ENCODE peak calls at places on chromosome 6, in ten cellular contexts. L is type B pancreatic cell, Q is heart left ventricle, D is right lobe of liver, P is A549, H is HCT116, A is endothelial cell of umbilical vein, V is colonic mucosa, B is pancreas, C is GM06990. W is an unnamed sample.

GRCh38 chr6:155213611-155214372 is 50.0 kb upstream of the CLDN20 start:
- DNase-seq in V (no peak), C (no peak), Q (no peak), P (no peak), B (no peak), D (no peak), H (no peak), L (no peak), A (no peak), W (no peak)

GRCh38 chr6:137237413-137238170 is 18.4 kb upstream of the IFNGR1 start:
- DNase-seq in V (peak), P (peak), H (no peak), A (peak), Q (no peak), B (no peak), L (no peak), C (no peak), D (no peak), W (peak)

GRCh38 chr6:90460067-90460466 is 126.8 kb downstream of the MAP3K7 start:
- DNase-seq in H (no peak), V (no peak), Q (no peak), C (no peak), B (no peak), L (no peak), A (no peak), D (no peak), P (no peak), W (no peak)

GRCh38 chr6:125844989-125845388 is 54.2 kb downstream of the NCOA7 start:
- DNase-seq in C (no peak), L (no peak), B (no peak), Q (peak), A (peak), V (no peak), P (no peak), H (no peak), D (no peak), W (no peak)

GRCh38 chr6:112563368-112563767 is 216.2 kb downstream of the RFPL4B start:
- DNase-seq in H (no peak), L (no peak), Q (no peak), B (no peak), C (no peak), A (peak), P (no peak), D (no peak), V (no peak), W (no peak)

GRCh38 chr6:43771858-43772570 is 2.0 kb downstream of the VEGFA start:
- DNase-seq in Q (peak), V (peak), L (no peak), A (peak), B (no peak), H (no peak), P (peak), D (peak), C (peak), W (no peak)

GRCh38 chr6:108435391-108435790 is 125.3 kb upstream of the FOXO3 start:
- DNase-seq in B (no peak), L (no peak), D (no peak), A (no peak), P (no peak), Q (no peak), V (no peak), H (no peak), C (no peak), W (no peak)

GRCh38 chr6:13495112-13495765 is 7.8 kb upstream of the GFOD1 start:
- DNase-seq in P (no peak), B (no peak), A (no peak), C (no peak), H (no peak), Q (no peak), V (no peak), D (no peak), L (no peak), W (no peak)

GRCh38 chr6:3838992-3839867 is 9.9 kb upstream of the FAM50B start:
- DNase-seq in P (no peak), B (no peak), D (peak), A (no peak), L (no peak), Q (no peak), C (no peak), H (no peak), V (no peak), W (peak)

GRCh38 chr6:39049575-39050283 is 1.1 kb downstream of the GLP1R start:
- DNase-seq in H (no peak), D (no peak), L (no peak), V (no peak), C (no peak), P (no peak), A (no peak), B (no peak), Q (no peak), W (no peak)

GRCh38 chr6:13304580-13305255 is 23.6 kb downstream of the TBC1D7 start:
- DNase-seq in Q (no peak), V (no peak), A (no peak), H (no peak), L (no peak), B (no peak), D (no peak), C (peak), P (no peak), W (no peak)

GRCh38 chr6:12033770-12034169 is 21.7 kb downstream of the HIVEP1 start:
- DNase-seq in P (no peak), A (no peak), L (no peak), B (no peak), H (no peak), Q (no peak), C (no peak), D (no peak), V (no peak), W (no peak)

GRCh38 chr6:44353336-44353735 is 10.9 kb downstream of the SPATS1 start:
- DNase-seq in Q (no peak), C (no peak), B (no peak), L (no peak), V (peak), H (no peak), P (no peak), D (no peak), A (no peak), W (no peak)

GRCh38 chr6:116531675-116532570 is 13.6 kb downstream of the TRAPPC3L start:
- DNase-seq in V (peak), C (peak), B (no peak), L (no peak), P (peak), Q (peak), A (peak), D (no peak), H (peak), W (peak)

GRCh38 chr6:143441680-143442359 is 8.7 kb downstream of the ADAT2 start:
- DNase-seq in L (no peak), P (no peak), A (no peak), C (no peak), B (no peak), D (no peak), H (no peak), V (no peak), Q (no peak), W (no peak)

GRCh38 chr6:99521557-99522286 is 6.5 kb upstream of the USP45 start:
- DNase-seq in P (no peak), Q (no peak), A (no peak), C (no peak), D (no peak), H (no peak), V (peak), L (no peak), B (no peak), W (peak)

GRCh38 chr6:116615937-116616756 is at the start of gene RSPH4A:
- DNase-seq in P (peak), H (peak), V (peak), Q (peak), C (peak), B (peak), L (peak), D (peak), A (peak), W (peak)

GRCh38 chr6:170236131-170236851 is 54.6 kb downstream of the DLL1 start:
- DNase-seq in Q (no peak), B (no peak), P (no peak), V (no peak), H (no peak), A (no peak), C (no peak), L (no peak), D (no peak), W (no peak)

GRCh38 chr6:7879980-7880717 is 30.4 kb downstream of the TXNDC5 start:
- DNase-seq in L (no peak), A (peak), V (no peak), Q (no peak), B (no peak), D (no peak), H (no peak), P (no peak), C (no peak), W (no peak)

GRCh38 chr6:36301781-36302180 is 31.9 kb downstream of the PNPLA1 start:
- DNase-seq in C (no peak), D (no peak), P (no peak), Q (no peak), H (no peak), V (no peak), B (no peak), A (peak), L (no peak), W (no peak)

DNA sequence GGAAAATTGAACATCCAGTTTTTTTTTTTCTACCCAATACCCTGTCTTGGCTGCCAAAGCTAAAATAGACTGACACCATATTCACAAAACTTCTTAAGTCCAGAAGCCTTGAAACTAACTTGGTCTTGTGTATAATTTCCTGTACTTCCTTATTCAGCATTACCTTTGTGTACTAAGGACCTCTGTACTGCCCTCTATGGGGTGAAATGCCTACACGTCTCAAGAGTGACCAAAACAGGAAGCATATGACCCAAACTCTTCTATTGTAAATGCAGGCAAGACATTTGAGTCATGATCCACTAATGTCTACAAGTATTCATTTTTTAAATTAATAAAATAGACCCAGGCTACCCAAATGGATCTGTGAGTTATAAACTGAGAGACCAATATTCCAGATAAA is 50.4 kb downstream of the HMGCLL1 start:
- DNase-seq in Q (no peak), P (peak), D (no peak), A (peak), B (no peak), L (no peak), V (peak), H (peak), C (peak), W (no peak)
- TF ChIP-seq CTCF in Q (no peak), P (no peak), D (peak), A (peak), B (no peak), L (peak), V (peak), H (peak), C (peak), W (peak)

GRCh38 chr6:106883808-106884262 is 90.7 kb downstream of the CD24 start:
- DNase-seq in L (no peak), V (no peak), Q (no peak), H (no peak), P (no peak), C (no peak), A (no peak), D (no peak), B (no peak), W (no peak)
- TF ChIP-seq CTCF in L (peak), V (no peak), Q (no peak), H (peak), P (no peak), C (no peak), A (no peak), D (no peak), B (no peak), W (no peak)

GRCh38 chr6:27966044-27966443 is 9.0 kb downstream of the OR2B6 start:
- DNase-seq in C (peak), D (no peak), V (no peak), L (no peak), A (no peak), P (no peak), H (no peak), Q (no peak), B (no peak), W (no peak)
- TF ChIP-seq CTCF in C (no peak), D (no peak), V (no peak), L (no peak), A (no peak), P (no peak), H (no peak), Q (no peak), B (no peak), W (no peak)

DNA sequence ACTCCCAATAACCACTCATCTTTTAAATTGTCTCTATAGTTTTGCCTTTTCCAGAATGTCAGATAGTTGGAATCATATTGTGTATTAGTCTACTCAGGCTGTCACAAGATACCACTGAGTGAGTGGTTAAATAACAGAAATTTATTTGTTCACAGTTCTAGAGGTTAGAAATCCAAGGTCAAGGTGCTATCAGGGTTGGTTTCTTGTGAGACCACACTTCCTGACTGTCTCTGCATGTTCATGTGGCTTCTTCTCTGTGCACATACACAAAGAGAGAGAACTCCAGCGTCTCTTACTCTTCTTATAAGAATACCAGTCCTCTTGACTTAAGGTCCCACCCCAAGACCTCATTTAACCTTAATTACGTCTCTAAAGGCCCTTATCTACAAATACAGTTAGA is 23.9 kb upstream of the PRSS35 start:
- DNase-seq in B (no peak), V (no peak), C (no peak), L (no peak), Q (no peak), A (no peak), P (no peak), H (no peak), D (no peak), W (no peak)
- TF ChIP-seq CTCF in B (no peak), V (no peak), C (no peak), L (no peak), Q (no peak), A (no peak), P (no peak), H (no peak), D (no peak), W (no peak)